ENCODE peak calls at places on chromosome 12, in seven cellular contexts. B, D, C, V, W, G and Z are unnamed samples.

GRCh38 chr12:48910196-48910595 is 15.1 kb downstream of the FKBP11 start:
- DNase-seq in B (no peak), D (no peak), C (no peak), V (no peak), W (no peak), G (no peak), Z (no peak)

GRCh38 chr12:112595415-112595814 is 176.7 kb downstream of the PTPN11 start:
- DNase-seq in B (no peak), D (no peak), C (no peak), V (no peak), W (no peak), G (no peak), Z (no peak)

GRCh38 chr12:124870515-124870914 is 6.9 kb upstream of the SCARB1 start:
- DNase-seq in B (no peak), D (no peak), C (no peak), V (no peak), W (no peak), G (no peak), Z (no peak)

GRCh38 chr12:22333186-22333745 is 1.2 kb downstream of the ST8SIA1 start:
- DNase-seq in B (no peak), D (no peak), C (no peak), V (no peak), W (peak; percentile 62), G (no peak), Z (no peak)

GRCh38 chr12:4701383-4701782 is 18.8 kb upstream of the GALNT8 start:
- DNase-seq in B (no peak), D (no peak), C (no peak), V (no peak), W (no peak), G (no peak), Z (no peak)

GRCh38 chr12:119178544-119179334 is at the start of gene HSPB8:
- DNase-seq in B (peak; percentile 93), D (no peak), C (peak; percentile 33), V (peak; percentile 47), W (peak; percentile 94), G (peak; percentile 80), Z (peak; percentile 47)

GRCh38 chr12:92363295-92364146 is 217.9 kb upstream of the BTG1 start:
- DNase-seq in B (peak; percentile 15), D (peak; percentile 94), C (no peak), V (no peak), W (peak; percentile 54), G (peak; percentile 2), Z (no peak)

GRCh38 chr12:124385219-124385969 is 90.5 kb downstream of the RFLNA start:
- DNase-seq in B (peak; percentile 51), D (no peak), C (no peak), V (no peak), W (peak; percentile 92), G (no peak), Z (peak; percentile 93)

GRCh38 chr12:16352481-16352880 is 5.0 kb downstream of the MGST1 start:
- DNase-seq in B (no peak), D (no peak), C (no peak), V (no peak), W (peak; percentile 63), G (no peak), Z (peak; percentile 42)

GRCh38 chr12:56188786-56189335 is 422 bp downstream of the SMARCC2 start:
- DNase-seq in B (peak; percentile 72), D (no peak), C (no peak), V (peak; percentile 84), W (peak; percentile 36), G (peak; percentile 79), Z (no peak)

GRCh38 chr12:53252349-53252916 is 15.7 kb upstream of the ESPL1 start:
- DNase-seq in B (peak; percentile 42), D (no peak), C (no peak), V (no peak), W (peak; percentile 68), G (no peak), Z (peak; percentile 82)

GRCh38 chr12:53255993-53256392 is 12.1 kb upstream of the ESPL1 start:
- DNase-seq in B (no peak), D (no peak), C (no peak), V (no peak), W (no peak), G (no peak), Z (no peak)

GRCh38 chr12:53254816-53255545 is 13.1 kb upstream of the ESPL1 start:
- DNase-seq in B (no peak), D (no peak), C (no peak), V (no peak), W (no peak), G (no peak), Z (no peak)

GRCh38 chr12:53253298-53253697 is 14.8 kb upstream of the ESPL1 start:
- DNase-seq in B (no peak), D (no peak), C (no peak), V (no peak), W (no peak), G (no peak), Z (no peak)

GRCh38 chr12:53251477-53252348 is 16.4 kb upstream of the ESPL1 start:
- DNase-seq in B (peak; percentile 92), D (peak; percentile 84), C (peak; percentile 48), V (peak; percentile 96), W (peak; percentile 90), G (peak; percentile 90), Z (peak; percentile 80)
- TF ChIP-seq EZH2phosphoT487 in B (no peak), D (no peak), C (no peak), V (peak; percentile 25), W (no peak), G (no peak), Z (no peak)

GRCh38 chr12:132228535-132229422 is 84.5 kb downstream of the NOC4L start:
- DNase-seq in B (no peak), D (no peak), C (no peak), V (no peak), W (no peak), G (no peak), Z (no peak)
- TF ChIP-seq EZH2 in B (no peak), D (no peak), C (no peak), V (no peak), W (no peak), G (no peak), Z (no peak)

DNA sequence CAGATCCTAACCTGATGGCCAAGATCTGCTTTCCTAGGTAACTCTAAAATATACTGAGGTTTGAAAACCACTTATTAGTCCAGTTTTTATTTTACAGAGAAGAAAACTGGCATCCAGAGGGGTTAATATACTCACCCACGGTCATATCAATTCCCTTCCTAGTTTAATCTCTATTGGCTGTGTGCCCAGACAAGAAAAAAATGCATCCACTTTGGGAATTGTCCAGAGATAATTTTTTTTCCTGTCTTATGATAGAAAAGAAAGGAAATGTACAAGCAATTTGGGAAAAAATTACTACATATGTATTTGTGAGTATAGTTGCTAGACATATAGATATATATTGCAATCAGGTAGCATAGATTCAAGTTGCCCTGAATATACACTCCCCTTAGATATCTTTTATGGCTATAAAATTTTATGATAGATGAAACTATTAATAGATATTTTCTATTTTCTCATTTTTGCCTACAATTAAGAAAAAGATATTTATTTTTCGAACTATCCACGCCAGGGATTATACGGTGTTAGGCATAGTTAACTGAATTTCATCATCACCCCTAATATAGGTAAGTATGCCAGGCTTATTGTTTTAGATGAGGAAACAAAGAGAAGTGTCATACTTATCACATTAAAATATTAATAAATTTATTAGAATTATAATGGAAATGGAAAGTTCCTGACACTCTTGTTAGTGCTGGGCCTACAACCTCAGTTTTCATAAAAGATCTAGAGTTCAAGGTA is 100.5 kb upstream of the SLC38A2 start:
- DNase-seq in B (peak; percentile 37), D (no peak), C (no peak), V (no peak), W (no peak), G (no peak), Z (peak; percentile 68)
- H3K4me2 ChIP-seq in B (peak overlapping the region; percentile 57), D (no peak overlapping the region), C (peak overlapping the region; percentile 64), V (no peak overlapping the region), W (peak overlapping the region; percentile 68), G (no peak overlapping the region), Z (peak overlapping the region; percentile 81)

GRCh38 chr12:109738209-109738608 is 24.6 kb downstream of the FAM222A start:
- DNase-seq in B (no peak), D (no peak), C (no peak), V (no peak), W (no peak), G (no peak), Z (no peak)

GRCh38 chr12:109738878-109739665 is 25.4 kb downstream of the FAM222A start:
- DNase-seq in B (no peak), D (no peak), C (no peak), V (no peak), W (peak; percentile 43), G (no peak), Z (peak; percentile 11)

GRCh38 chr12:109741286-109741969 is 27.8 kb downstream of the FAM222A start:
- DNase-seq in B (no peak), D (no peak), C (no peak), V (no peak), W (no peak), G (no peak), Z (no peak)

GRCh38 chr12:109740694-109741245 is 27.1 kb downstream of the FAM222A start:
- DNase-seq in B (no peak), D (no peak), C (no peak), V (no peak), W (no peak), G (no peak), Z (no peak)

GRCh38 chr12:109739747-109740693 is 26.4 kb downstream of the FAM222A start:
- DNase-seq in B (no peak), D (no peak), C (no peak), V (peak; percentile 80), W (no peak), G (peak; percentile 77), Z (no peak)
- TF ChIP-seq EZH2phosphoT487 in B (no peak), D (no peak), C (no peak), V (no peak), W (no peak), G (no peak), Z (no peak)

GRCh38 chr12:132328282-132329029 is 933 bp downstream of the GALNT9 start:
- DNase-seq in B (no peak), D (no peak), C (no peak), V (no peak), W (no peak), G (no peak), Z (no peak)
- TF ChIP-seq EZH2 in B (no peak), D (no peak), C (no peak), V (peak; percentile 54), W (no peak), G (no peak), Z (no peak)

GRCh38 chr12:121669525-121669908 is at the start of gene MORN3:
- DNase-seq in B (no peak), D (no peak), C (no peak), V (no peak), W (no peak), G (no peak), Z (peak; percentile 29)
- H3K4me2 ChIP-seq in B (no peak within 1 kb of the TSS), D (no peak within 1 kb of the TSS), C (no peak within 1 kb of the TSS), V (no peak within 1 kb of the TSS), W (no peak within 1 kb of the TSS), G (no peak within 1 kb of the TSS), Z (no peak within 1 kb of the TSS)

GRCh38 chr12:38544357-38545066 is 227.9 kb downstream of the ALG10B start:
- DNase-seq in B (no peak), D (peak; percentile 53), C (no peak), V (peak; percentile 68), W (no peak), G (peak; percentile 84), Z (no peak)
- TF ChIP-seq EZH2phosphoT487 in B (no peak), D (no peak), C (no peak), V (no peak), W (no peak), G (no peak), Z (no peak)

DNA sequence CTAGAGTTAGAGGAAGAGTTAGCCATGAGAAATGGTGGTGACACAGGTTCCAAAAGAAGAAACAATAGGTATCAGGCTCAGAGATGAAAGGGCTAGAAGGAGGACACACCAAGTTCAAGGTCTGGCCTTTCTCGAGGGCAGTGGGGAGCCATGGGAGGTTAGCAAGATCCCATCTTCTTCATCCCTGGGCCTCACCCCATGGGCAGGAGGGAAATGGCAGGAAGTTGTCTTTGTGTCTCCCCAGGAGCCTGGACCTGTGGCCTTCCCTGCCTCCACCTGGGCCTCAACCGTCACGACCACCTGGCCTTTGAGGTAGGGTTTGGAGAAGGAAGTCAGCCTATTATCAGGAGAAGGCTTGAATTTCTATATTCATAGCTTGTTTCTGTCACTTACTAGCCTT is 5.8 kb upstream of the AQP2 start:
- DNase-seq in B (no peak), D (no peak), C (no peak), V (no peak), W (no peak), G (no peak), Z (no peak)
- TF ChIP-seq EZH2 in B (no peak), D (no peak), C (no peak), V (no peak), W (no peak), G (no peak), Z (no peak)